ENCODE peak calls at places on chromosome X, in eight cellular contexts. J, T, U, D, H, Q, S and W are unnamed samples.

GRCh38 chrX:72621163-72621562 is 48.5 kb upstream of the HDAC8 start:
- DNase-seq in J (no peak), T (no peak), U (no peak), D (no peak), H (no peak), Q (no peak), S (no peak), W (no peak)

GRCh38 chrX:120559799-120560198 is 963 bp downstream of the CUL4B start:
- DNase-seq in J (no peak), T (no peak), U (no peak), D (no peak), H (no peak), Q (no peak), S (no peak), W (no peak)

GRCh38 chrX:66020578-66021406 is 19.1 kb downstream of the VSIG4 start:
- DNase-seq in J (no peak), T (no peak), U (no peak), D (no peak), H (no peak), Q (no peak), S (no peak), W (no peak)

GRCh38 chrX:10795721-10796120 is 175.3 kb upstream of the MID1 start:
- DNase-seq in J (no peak), T (no peak), U (peak; percentile 13), D (no peak), H (no peak), Q (no peak), S (no peak), W (no peak)

GRCh38 chrX:20352504-20352903 is 85.8 kb upstream of the RPS6KA3 start:
- DNase-seq in J (no peak), T (no peak), U (no peak), D (no peak), H (no peak), Q (no peak), S (no peak), W (no peak)

GRCh38 chrX:155888139-155888538 is 7.0 kb downstream of the VAMP7 start:
- DNase-seq in J (no peak), T (no peak), U (no peak), D (no peak), H (peak; percentile 54), Q (no peak), S (no peak), W (no peak)

GRCh38 chrX:46912673-46913491 is 661 bp downstream of the JADE3 start:
- DNase-seq in J (no peak), T (peak; percentile 45), U (peak; percentile 4), D (peak; percentile 63), H (peak; percentile 40), Q (peak; percentile 25), S (peak; percentile 37), W (peak; percentile 36)

GRCh38 chrX:123976671-123977316 is 15.3 kb downstream of the STAG2 start:
- DNase-seq in J (no peak), T (no peak), U (no peak), D (no peak), H (peak; percentile 57), Q (no peak), S (no peak), W (no peak)

DNA sequence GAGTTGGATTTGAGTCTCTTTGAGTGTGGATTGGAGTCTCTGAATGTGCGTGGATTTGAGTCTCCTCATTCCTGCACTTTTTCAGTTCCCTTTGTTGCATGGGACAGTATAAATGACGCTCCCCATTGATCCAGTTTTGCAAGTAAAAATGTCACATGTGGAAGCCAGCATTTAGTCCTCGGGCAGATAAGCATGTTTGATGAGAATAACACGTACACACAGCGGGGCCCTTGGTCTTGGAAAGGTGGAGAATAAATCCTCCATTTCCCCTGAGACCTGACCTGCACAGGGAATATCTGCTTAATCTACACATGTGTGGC is 8.1 kb downstream of the P2RY8 start:
- DNase-seq in J (no peak), T (no peak), U (no peak), D (no peak), H (no peak), Q (no peak), S (no peak), W (no peak)
- H3K27ac ChIP-seq in J (no peak overlapping the region), T (no peak overlapping the region), U (no peak overlapping the region), D (no peak overlapping the region), H (no peak overlapping the region), Q (no peak overlapping the region), S (no peak overlapping the region), W (no peak overlapping the region)

DNA sequence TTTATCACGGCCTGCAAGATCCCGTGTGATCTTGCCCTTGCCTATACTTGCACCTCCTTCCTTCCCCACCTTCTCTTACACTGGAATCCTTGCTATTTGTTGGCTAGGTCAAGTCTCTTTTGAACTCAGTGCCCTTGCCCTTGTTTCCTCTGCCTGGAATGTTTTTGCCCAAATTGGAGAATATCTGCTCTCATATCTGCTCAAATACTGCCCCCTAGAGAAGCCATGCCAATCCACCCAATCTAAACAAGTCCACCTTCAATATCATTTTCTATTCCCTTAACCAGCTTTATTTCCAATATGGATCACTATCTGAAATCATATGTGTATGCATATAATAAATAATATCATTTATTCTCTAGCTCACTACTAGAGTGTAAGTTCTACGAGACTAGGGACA is 1044.2 kb upstream of the FTHL17 start:
- DNase-seq in J (no peak), T (no peak), U (no peak), D (no peak), H (no peak), Q (no peak), S (no peak), W (no peak)
- TF ChIP-seq CTCF in J (no peak), T (no peak), U (no peak), D (no peak), H (no peak), Q (no peak), S (no peak), W (no peak)

GRCh38 chrX:71151366-71151765 is 6.7 kb downstream of the NLGN3 start:
- DNase-seq in J (no peak), T (no peak), U (no peak), D (no peak), H (no peak), Q (no peak), S (no peak), W (no peak)

GRCh38 chrX:71144651-71145050 is at the start of gene NLGN3:
- DNase-seq in J (no peak), T (no peak), U (no peak), D (no peak), H (no peak), Q (no peak), S (no peak), W (peak; percentile 11)

GRCh38 chrX:71148278-71148663 is 3.6 kb downstream of the NLGN3 start:
- DNase-seq in J (no peak), T (no peak), U (no peak), D (no peak), H (no peak), Q (no peak), S (no peak), W (no peak)

GRCh38 chrX:71143508-71143907 is 1.1 kb upstream of the NLGN3 start:
- DNase-seq in J (peak; percentile 38), T (peak; percentile 45), U (peak; percentile 26), D (peak; percentile 70), H (no peak), Q (peak; percentile 30), S (peak; percentile 61), W (peak; percentile 42)

DNA sequence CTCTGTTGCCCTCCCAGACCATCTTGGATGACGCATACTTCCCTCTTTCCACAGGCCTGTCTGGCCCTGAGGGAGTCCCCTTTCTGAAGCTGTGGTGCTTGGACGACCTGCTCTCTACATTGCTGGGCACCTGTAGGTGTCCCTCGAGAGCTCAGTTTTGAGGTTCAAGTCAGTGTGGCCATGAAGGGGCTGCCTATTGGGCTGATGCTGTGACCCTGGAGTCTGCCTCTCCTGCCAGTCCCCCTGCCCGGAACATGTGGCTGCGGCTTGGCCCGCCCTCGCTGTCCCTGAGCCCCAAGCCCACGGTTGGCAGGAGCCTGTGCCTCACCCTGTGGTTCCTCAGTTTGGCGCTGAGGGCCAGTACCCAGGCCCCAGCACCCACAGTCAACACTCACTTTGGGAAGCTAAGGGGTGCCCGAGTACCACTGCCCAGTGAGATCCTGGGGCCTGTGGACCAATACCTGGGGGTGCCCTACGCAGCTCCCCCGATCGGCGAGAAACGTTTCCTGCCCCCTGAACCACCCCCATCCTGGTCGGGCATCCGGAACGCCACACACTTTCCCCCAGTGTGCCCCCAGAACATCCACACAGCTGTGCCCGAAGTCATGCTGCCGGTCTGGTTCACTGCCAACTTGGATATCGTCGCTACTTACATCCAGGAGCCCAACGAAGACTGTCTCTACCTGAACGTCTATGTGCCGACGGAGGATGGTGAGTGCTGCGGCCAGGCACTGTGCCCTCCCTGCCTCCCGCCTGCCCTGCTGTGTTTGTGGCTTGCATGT is 3.0 kb downstream of the NLGN3 start:
- DNase-seq in J (no peak), T (no peak), U (no peak), D (no peak), H (no peak), Q (no peak), S (no peak), W (no peak)
- TF ChIP-seq POLR2A in J (no peak), T (no peak), U (no peak), D (no peak), H (no peak), Q (no peak), S (no peak), W (no peak)

DNA sequence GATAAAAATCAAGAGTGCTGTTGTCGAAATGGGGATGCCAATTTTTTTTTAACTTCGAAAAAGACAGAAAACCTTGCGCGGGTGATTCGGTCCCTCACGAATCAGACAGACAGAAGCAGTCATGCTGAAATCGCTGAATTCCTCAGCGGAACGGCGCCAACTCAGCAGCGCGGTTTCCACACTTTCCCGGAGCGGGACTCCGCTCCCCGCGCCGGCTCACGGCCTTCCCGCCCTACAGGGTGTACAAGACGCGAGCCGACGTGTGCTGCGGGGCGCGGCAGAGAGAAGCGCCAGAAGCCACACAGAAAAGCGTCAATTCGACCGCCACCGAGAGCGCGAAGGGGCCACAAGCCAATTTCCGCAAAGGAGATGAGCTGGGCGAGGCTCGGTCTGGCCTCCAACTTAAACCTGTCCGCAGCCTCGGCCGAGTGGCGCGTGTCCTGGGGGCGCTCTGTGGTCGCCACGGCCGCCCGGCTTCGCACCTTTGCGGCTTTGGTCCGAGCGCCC is 1.3 kb downstream of the NEXMIF start:
- DNase-seq in J (peak; percentile 12), T (no peak), U (peak; percentile 4), D (peak; percentile 45), H (no peak), Q (peak; percentile 4), S (peak; percentile 28), W (peak; percentile 25)
- H3K27ac ChIP-seq in J (peak overlapping the region; percentile 33), T (peak overlapping the region; percentile 89), U (peak overlapping the region; percentile 78), D (peak overlapping the region; percentile 54), H (no peak overlapping the region), Q (no peak overlapping the region), S (no peak overlapping the region), W (no peak overlapping the region)

GRCh38 chrX:21838937-21839333 is 482 bp upstream of the MBTPS2 start:
- DNase-seq in J (no peak), T (no peak), U (no peak), D (no peak), H (no peak), Q (no peak), S (no peak), W (no peak)

GRCh38 chrX:21837056-21837455 is 2.4 kb upstream of the MBTPS2 start:
- DNase-seq in J (no peak), T (no peak), U (no peak), D (no peak), H (no peak), Q (no peak), S (no peak), W (no peak)

GRCh38 chrX:21840199-21840557 is 761 bp downstream of the MBTPS2 start:
- DNase-seq in J (no peak), T (no peak), U (no peak), D (no peak), H (no peak), Q (no peak), S (no peak), W (no peak)

GRCh38 chrX:21843179-21843578 is 3.8 kb downstream of the MBTPS2 start:
- DNase-seq in J (no peak), T (no peak), U (no peak), D (no peak), H (no peak), Q (no peak), S (no peak), W (no peak)

GRCh38 chrX:21839334-21840198 is at the start of gene MBTPS2:
- DNase-seq in J (peak; percentile 57), T (peak; percentile 84), U (peak; percentile 70), D (peak; percentile 85), H (peak; percentile 90), Q (peak; percentile 81), S (peak; percentile 85), W (peak; percentile 75)
- TF ChIP-seq CTCF in J (peak; percentile 30), T (no peak), U (no peak), D (no peak), H (no peak), Q (no peak), S (peak; percentile 20), W (no peak)